ENCODE peak calls at places on chromosomes 13 and 19, in ten cellular contexts. One of them, this sample, is unnamed.

GRCh38 chr19:54883228-54883627 is 9.2 kb downstream of the FCAR start:
- DNase-seq in gastrocnemius medialis: no peak
- DNase-seq in stimulated activated effector memory CD8-positive, alpha-beta T cell treated with anti-CD3 and anti-CD28 coated beads, Interleukin-12 subunit alpha, Interleukin-12 subunit beta, amount 100 ng/mL, for 72 hours: no peak
- DNase-seq in midbrain: no peak
- DNase-seq in T-helper 2 cell: no peak
- DNase-seq in AG04450: no peak
- DNase-seq in NCI-H1105 treated with DMSO at 0.1 percent for 48 hours: no peak
- DNase-seq in cardiac muscle cell: no peak
- DNase-seq in HCEC 1CT: no peak
- DNase-seq in Calu3: no peak
- DNase-seq in this sample: no peak

GRCh38 chr13:71242191-71242590 is 624.8 kb downstream of the DACH1 start:
- DNase-seq in gastrocnemius medialis: no peak
- DNase-seq in stimulated activated effector memory CD8-positive, alpha-beta T cell treated with anti-CD3 and anti-CD28 coated beads, Interleukin-12 subunit alpha, Interleukin-12 subunit beta, amount 100 ng/mL, for 72 hours: no peak
- DNase-seq in midbrain: no peak
- DNase-seq in T-helper 2 cell: no peak
- DNase-seq in AG04450: no peak
- DNase-seq in NCI-H1105 treated with DMSO at 0.1 percent for 48 hours: peak; percentile 64
- DNase-seq in cardiac muscle cell: peak; percentile 7
- DNase-seq in HCEC 1CT: no peak
- DNase-seq in Calu3: no peak
- DNase-seq in this sample: no peak

GRCh38 chr13:95498886-95499285 is 53.6 kb upstream of the CLDN10 start:
- DNase-seq in gastrocnemius medialis: no peak
- DNase-seq in stimulated activated effector memory CD8-positive, alpha-beta T cell treated with anti-CD3 and anti-CD28 coated beads, Interleukin-12 subunit alpha, Interleukin-12 subunit beta, amount 100 ng/mL, for 72 hours: no peak
- DNase-seq in midbrain: no peak
- DNase-seq in T-helper 2 cell: no peak
- DNase-seq in AG04450: no peak
- DNase-seq in NCI-H1105 treated with DMSO at 0.1 percent for 48 hours: no peak
- DNase-seq in cardiac muscle cell: no peak
- DNase-seq in HCEC 1CT: no peak
- DNase-seq in Calu3: no peak
- DNase-seq in this sample: no peak

GRCh38 chr13:50574731-50575130 is 268.8 kb downstream of the DLEU7 start:
- DNase-seq in gastrocnemius medialis: no peak
- DNase-seq in stimulated activated effector memory CD8-positive, alpha-beta T cell treated with anti-CD3 and anti-CD28 coated beads, Interleukin-12 subunit alpha, Interleukin-12 subunit beta, amount 100 ng/mL, for 72 hours: no peak
- DNase-seq in midbrain: no peak
- DNase-seq in T-helper 2 cell: no peak
- DNase-seq in AG04450: no peak
- DNase-seq in NCI-H1105 treated with DMSO at 0.1 percent for 48 hours: no peak
- DNase-seq in cardiac muscle cell: peak; percentile 73
- DNase-seq in HCEC 1CT: no peak
- DNase-seq in Calu3: no peak
- DNase-seq in this sample: no peak

GRCh38 chr13:78602561-78603239 is 652 bp downstream of the POU4F1 start:
- DNase-seq in gastrocnemius medialis: no peak
- DNase-seq in stimulated activated effector memory CD8-positive, alpha-beta T cell treated with anti-CD3 and anti-CD28 coated beads, Interleukin-12 subunit alpha, Interleukin-12 subunit beta, amount 100 ng/mL, for 72 hours: no peak
- DNase-seq in midbrain: no peak
- DNase-seq in T-helper 2 cell: no peak
- DNase-seq in AG04450: no peak
- DNase-seq in NCI-H1105 treated with DMSO at 0.1 percent for 48 hours: peak; percentile 22
- DNase-seq in cardiac muscle cell: no peak
- DNase-seq in HCEC 1CT: no peak
- DNase-seq in Calu3: no peak
- DNase-seq in this sample: no peak

GRCh38 chr13:37495046-37495445 is 103.5 kb downstream of the POSTN start:
- DNase-seq in gastrocnemius medialis: no peak
- DNase-seq in stimulated activated effector memory CD8-positive, alpha-beta T cell treated with anti-CD3 and anti-CD28 coated beads, Interleukin-12 subunit alpha, Interleukin-12 subunit beta, amount 100 ng/mL, for 72 hours: no peak
- DNase-seq in midbrain: no peak
- DNase-seq in T-helper 2 cell: no peak
- DNase-seq in AG04450: no peak
- DNase-seq in NCI-H1105 treated with DMSO at 0.1 percent for 48 hours: no peak
- DNase-seq in cardiac muscle cell: no peak
- DNase-seq in HCEC 1CT: no peak
- DNase-seq in Calu3: no peak
- DNase-seq in this sample: no peak

GRCh38 chr13:113041293-113041690 is 64.3 kb upstream of the F7 start:
- DNase-seq in gastrocnemius medialis: no peak
- DNase-seq in stimulated activated effector memory CD8-positive, alpha-beta T cell treated with anti-CD3 and anti-CD28 coated beads, Interleukin-12 subunit alpha, Interleukin-12 subunit beta, amount 100 ng/mL, for 72 hours: no peak
- DNase-seq in midbrain: peak; percentile 80
- DNase-seq in T-helper 2 cell: no peak
- DNase-seq in AG04450: no peak
- DNase-seq in NCI-H1105 treated with DMSO at 0.1 percent for 48 hours: no peak
- DNase-seq in cardiac muscle cell: no peak
- DNase-seq in HCEC 1CT: no peak
- DNase-seq in Calu3: no peak
- DNase-seq in this sample: no peak

GRCh38 chr13:31029129-31029528 is 96.7 kb downstream of the TEX26 start:
- DNase-seq in gastrocnemius medialis: no peak
- DNase-seq in stimulated activated effector memory CD8-positive, alpha-beta T cell treated with anti-CD3 and anti-CD28 coated beads, Interleukin-12 subunit alpha, Interleukin-12 subunit beta, amount 100 ng/mL, for 72 hours: no peak
- DNase-seq in midbrain: no peak
- DNase-seq in T-helper 2 cell: no peak
- DNase-seq in AG04450: no peak
- DNase-seq in NCI-H1105 treated with DMSO at 0.1 percent for 48 hours: no peak
- DNase-seq in cardiac muscle cell: no peak
- DNase-seq in HCEC 1CT: no peak
- DNase-seq in Calu3: no peak
- DNase-seq in this sample: no peak

GRCh38 chr13:91381371-91381770 is 17.1 kb upstream of the GPC5 start:
- DNase-seq in gastrocnemius medialis: no peak
- DNase-seq in stimulated activated effector memory CD8-positive, alpha-beta T cell treated with anti-CD3 and anti-CD28 coated beads, Interleukin-12 subunit alpha, Interleukin-12 subunit beta, amount 100 ng/mL, for 72 hours: no peak
- DNase-seq in midbrain: peak; percentile 31
- DNase-seq in T-helper 2 cell: no peak
- DNase-seq in AG04450: no peak
- DNase-seq in NCI-H1105 treated with DMSO at 0.1 percent for 48 hours: peak; percentile 17
- DNase-seq in cardiac muscle cell: peak; percentile 40
- DNase-seq in HCEC 1CT: peak; percentile 6
- DNase-seq in Calu3: no peak
- DNase-seq in this sample: no peak

GRCh38 chr13:37481005-37481857 is 117.3 kb downstream of the POSTN start:
- DNase-seq in gastrocnemius medialis: no peak
- DNase-seq in stimulated activated effector memory CD8-positive, alpha-beta T cell treated with anti-CD3 and anti-CD28 coated beads, Interleukin-12 subunit alpha, Interleukin-12 subunit beta, amount 100 ng/mL, for 72 hours: no peak
- DNase-seq in midbrain: no peak
- DNase-seq in T-helper 2 cell: no peak
- DNase-seq in AG04450: no peak
- DNase-seq in NCI-H1105 treated with DMSO at 0.1 percent for 48 hours: peak; percentile 59
- DNase-seq in cardiac muscle cell: peak; percentile 38
- DNase-seq in HCEC 1CT: no peak
- DNase-seq in Calu3: no peak
- DNase-seq in this sample: no peak

This sample was measured in HepG2.